ENCODE peak calls at places on chromosomes 12 and 14, in nine cellular contexts. One of them, this sample, is unnamed.

GRCh38 chr14:73887116-73887490 is 444 bp downstream of the ZNF410 start:
- DNase-seq in fibroblast of pulmonary artery: no peak
- DNase-seq in astrocyte of the cerebellum: no peak
- DNase-seq in Panc1: no peak
- DNase-seq in heart left ventricle: no peak
- DNase-seq in ovary: no peak
- DNase-seq in psoas muscle: no peak
- DNase-seq in lung: no peak
- DNase-seq in tibial artery: no peak
- DNase-seq in this sample: no peak

GRCh38 chr12:105204916-105205315 is 31.1 kb downstream of the APPL2 start:
- DNase-seq in fibroblast of pulmonary artery: peak; percentile 68
- DNase-seq in astrocyte of the cerebellum: peak; percentile 11
- DNase-seq in Panc1: no peak
- DNase-seq in heart left ventricle: no peak
- DNase-seq in ovary: no peak
- DNase-seq in psoas muscle: no peak
- DNase-seq in lung: no peak
- DNase-seq in tibial artery: no peak
- DNase-seq in this sample: peak; percentile 62

GRCh38 chr12:116675339-116676107 is 62.3 kb downstream of the SPRING1 start:
- DNase-seq in fibroblast of pulmonary artery: no peak
- DNase-seq in astrocyte of the cerebellum: no peak
- DNase-seq in Panc1: no peak
- DNase-seq in heart left ventricle: no peak
- DNase-seq in ovary: no peak
- DNase-seq in psoas muscle: no peak
- DNase-seq in lung: no peak
- DNase-seq in tibial artery: peak; percentile 23
- DNase-seq in this sample: no peak

GRCh38 chr12:57765003-57765697 is 1.7 kb downstream of the CYP27B1 start:
- DNase-seq in fibroblast of pulmonary artery: peak; percentile 30
- DNase-seq in astrocyte of the cerebellum: no peak
- DNase-seq in Panc1: no peak
- DNase-seq in heart left ventricle: no peak
- DNase-seq in ovary: no peak
- DNase-seq in psoas muscle: peak; percentile 63
- DNase-seq in lung: no peak
- DNase-seq in tibial artery: peak; percentile 67
- DNase-seq in this sample: peak; percentile 86

GRCh38 chr12:69873429-69873828 is 48.4 kb downstream of the MYRFL start:
- DNase-seq in fibroblast of pulmonary artery: peak; percentile 90
- DNase-seq in astrocyte of the cerebellum: no peak
- DNase-seq in Panc1: no peak
- DNase-seq in heart left ventricle: no peak
- DNase-seq in ovary: no peak
- DNase-seq in psoas muscle: no peak
- DNase-seq in lung: no peak
- DNase-seq in tibial artery: no peak
- DNase-seq in this sample: peak; percentile 76

GRCh38 chr12:124512667-124513296 is 54.6 kb downstream of the NCOR2 start:
- DNase-seq in fibroblast of pulmonary artery: peak; percentile 98
- DNase-seq in astrocyte of the cerebellum: peak; percentile 86
- DNase-seq in Panc1: no peak
- DNase-seq in heart left ventricle: peak; percentile 90
- DNase-seq in ovary: peak; percentile 84
- DNase-seq in psoas muscle: peak; percentile 91
- DNase-seq in lung: peak; percentile 93
- DNase-seq in tibial artery: peak; percentile 88
- DNase-seq in this sample: peak; percentile 95

GRCh38 chr14:57712101-57712500 is 153.8 kb downstream of the SLC35F4 start:
- DNase-seq in fibroblast of pulmonary artery: no peak
- DNase-seq in astrocyte of the cerebellum: no peak
- DNase-seq in Panc1: no peak
- DNase-seq in heart left ventricle: no peak
- DNase-seq in ovary: no peak
- DNase-seq in psoas muscle: no peak
- DNase-seq in lung: no peak
- DNase-seq in tibial artery: no peak
- DNase-seq in this sample: no peak

GRCh38 chr12:27245039-27245438 is 953 bp downstream of the STK38L start:
- DNase-seq in fibroblast of pulmonary artery: no peak
- DNase-seq in astrocyte of the cerebellum: no peak
- DNase-seq in Panc1: peak; percentile 8
- DNase-seq in heart left ventricle: no peak
- DNase-seq in ovary: no peak
- DNase-seq in psoas muscle: no peak
- DNase-seq in lung: no peak
- DNase-seq in tibial artery: no peak
- DNase-seq in this sample: no peak

GRCh38 chr12:67077617-67078016 is 191.5 kb upstream of the CAND1 start:
- DNase-seq in fibroblast of pulmonary artery: peak; percentile 8
- DNase-seq in astrocyte of the cerebellum: peak; percentile 69
- DNase-seq in Panc1: no peak
- DNase-seq in heart left ventricle: no peak
- DNase-seq in ovary: no peak
- DNase-seq in psoas muscle: no peak
- DNase-seq in lung: no peak
- DNase-seq in tibial artery: no peak
- DNase-seq in this sample: peak; percentile 84

GRCh38 chr12:121124402-121125109 is 8.1 kb upstream of the P2RX7 start:
- DNase-seq in fibroblast of pulmonary artery: peak; percentile 93
- DNase-seq in astrocyte of the cerebellum: peak; percentile 87
- DNase-seq in Panc1: peak; percentile 67
- DNase-seq in heart left ventricle: peak; percentile 35
- DNase-seq in ovary: no peak
- DNase-seq in psoas muscle: no peak
- DNase-seq in lung: no peak
- DNase-seq in tibial artery: no peak
- DNase-seq in this sample: peak; percentile 95

GRCh38 chr12:130031571-130032189 is 127.9 kb upstream of the TMEM132D start:
- DNase-seq in fibroblast of pulmonary artery: peak; percentile 17
- DNase-seq in astrocyte of the cerebellum: no peak
- DNase-seq in Panc1: peak; percentile 30
- DNase-seq in heart left ventricle: no peak
- DNase-seq in ovary: no peak
- DNase-seq in psoas muscle: no peak
- DNase-seq in lung: peak; percentile 43
- DNase-seq in tibial artery: no peak
- DNase-seq in this sample: peak; percentile 34

GRCh38 chr14:61512508-61512907 is 182.8 kb upstream of the HIF1A start:
- DNase-seq in fibroblast of pulmonary artery: peak; percentile 83
- DNase-seq in astrocyte of the cerebellum: peak; percentile 49
- DNase-seq in Panc1: no peak
- DNase-seq in heart left ventricle: no peak
- DNase-seq in ovary: no peak
- DNase-seq in psoas muscle: no peak
- DNase-seq in lung: no peak
- DNase-seq in tibial artery: no peak
- DNase-seq in this sample: peak; percentile 83

GRCh38 chr14:68226523-68226922 is 406.9 kb downstream of the RAD51B start:
- DNase-seq in fibroblast of pulmonary artery: no peak
- DNase-seq in astrocyte of the cerebellum: no peak
- DNase-seq in Panc1: no peak
- DNase-seq in heart left ventricle: no peak
- DNase-seq in ovary: no peak
- DNase-seq in psoas muscle: no peak
- DNase-seq in lung: no peak
- DNase-seq in tibial artery: no peak
- DNase-seq in this sample: no peak

GRCh38 chr14:79580908-79581307 is 630.4 kb downstream of the DIO2 start:
- DNase-seq in fibroblast of pulmonary artery: no peak
- DNase-seq in astrocyte of the cerebellum: no peak
- DNase-seq in Panc1: no peak
- DNase-seq in heart left ventricle: no peak
- DNase-seq in ovary: no peak
- DNase-seq in psoas muscle: no peak
- DNase-seq in lung: no peak
- DNase-seq in tibial artery: no peak
- DNase-seq in this sample: no peak

GRCh38 chr12:19739195-19739776 is 300.0 kb downstream of the AEBP2 start:
- DNase-seq in fibroblast of pulmonary artery: peak; percentile 90
- DNase-seq in astrocyte of the cerebellum: peak; percentile 78
- DNase-seq in Panc1: no peak
- DNase-seq in heart left ventricle: no peak
- DNase-seq in ovary: no peak
- DNase-seq in psoas muscle: no peak
- DNase-seq in lung: no peak
- DNase-seq in tibial artery: no peak
- DNase-seq in this sample: peak; percentile 64

GRCh38 chr14:95759952-95760351 is 46.0 kb upstream of the TCL1A start:
- DNase-seq in fibroblast of pulmonary artery: no peak
- DNase-seq in astrocyte of the cerebellum: no peak
- DNase-seq in Panc1: no peak
- DNase-seq in heart left ventricle: no peak
- DNase-seq in ovary: no peak
- DNase-seq in psoas muscle: no peak
- DNase-seq in lung: no peak
- DNase-seq in tibial artery: no peak
- DNase-seq in this sample: no peak

DNA sequence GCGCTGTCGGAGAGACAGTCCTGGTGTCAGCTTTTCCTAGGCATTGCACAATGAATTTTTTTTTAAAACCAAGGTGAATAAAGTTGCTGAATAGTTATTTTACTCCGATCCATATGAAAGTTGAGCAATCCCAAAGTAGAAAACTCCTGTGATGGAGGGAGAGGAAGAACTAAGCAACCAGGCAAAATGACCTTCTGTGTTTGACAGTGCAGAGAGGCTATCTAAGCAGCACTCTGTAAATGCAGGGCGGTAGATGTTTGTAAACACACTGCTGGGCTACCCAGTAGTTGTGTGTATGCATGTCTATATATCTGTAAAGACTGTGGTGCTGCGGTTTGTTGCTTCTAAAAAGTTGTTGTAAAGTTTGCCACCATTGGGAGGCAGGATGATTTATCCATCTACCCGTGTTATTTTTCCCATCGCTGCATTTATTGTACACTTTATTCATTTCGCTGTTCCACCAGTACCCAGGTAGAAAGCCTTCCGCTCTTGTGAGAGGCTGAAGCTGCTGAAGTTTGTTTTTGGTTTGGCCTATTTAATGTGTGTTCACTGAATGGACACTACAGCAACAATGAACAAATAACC is 1.3 kb downstream of the ETV6 start:
- DNase-seq in fibroblast of pulmonary artery: peak; percentile 45
- DNase-seq in astrocyte of the cerebellum: no peak
- DNase-seq in Panc1: no peak
- DNase-seq in heart left ventricle: no peak
- DNase-seq in ovary: no peak
- DNase-seq in psoas muscle: no peak
- DNase-seq in lung: no peak
- DNase-seq in tibial artery: no peak
- DNase-seq in this sample: peak; percentile 43
- TF ChIP-seq CTCF in fibroblast of pulmonary artery: peak; percentile 14
- TF ChIP-seq CTCF in astrocyte of the cerebellum: no peak
- TF ChIP-seq CTCF in Panc1: no peak
- TF ChIP-seq CTCF in heart left ventricle: no peak
- TF ChIP-seq CTCF in ovary: no peak
- TF ChIP-seq CTCF in psoas muscle: no peak
- TF ChIP-seq CTCF in lung: no peak
- TF ChIP-seq CTCF in tibial artery: no peak
- TF ChIP-seq CTCF in this sample: no peak

DNA sequence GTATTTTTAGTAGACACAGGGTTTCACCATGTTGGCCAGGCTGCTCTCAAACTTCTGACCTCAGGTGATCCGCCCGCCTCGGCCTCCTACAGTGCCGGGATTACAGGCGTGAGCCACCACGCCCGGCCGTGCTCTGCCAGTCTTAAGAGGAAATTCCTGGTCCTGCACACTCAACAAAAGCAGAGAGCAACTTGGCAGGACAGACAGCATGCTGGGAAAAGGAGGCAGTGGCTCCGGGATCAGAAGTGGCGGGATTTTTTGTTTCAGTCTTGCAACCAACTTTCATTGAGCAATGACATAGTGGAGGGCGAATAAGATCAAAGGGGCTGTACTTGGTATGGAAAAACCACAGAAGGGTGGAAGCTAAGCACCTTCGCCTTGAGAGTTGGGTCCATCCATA is 2.1 kb downstream of the CKAP4 start:
- DNase-seq in fibroblast of pulmonary artery: peak; percentile 82
- DNase-seq in astrocyte of the cerebellum: no peak
- DNase-seq in Panc1: no peak
- DNase-seq in heart left ventricle: peak; percentile 58
- DNase-seq in ovary: no peak
- DNase-seq in psoas muscle: peak; percentile 65
- DNase-seq in lung: peak; percentile 78
- DNase-seq in tibial artery: peak; percentile 86
- DNase-seq in this sample: peak; percentile 86
- H3K4me3 ChIP-seq in fibroblast of pulmonary artery: peak overlapping the region; percentile 85
- H3K4me3 ChIP-seq in astrocyte of the cerebellum: peak overlapping the region; percentile 85
- H3K4me3 ChIP-seq in Panc1: peak overlapping the region; percentile 74
- H3K4me3 ChIP-seq in heart left ventricle: peak overlapping the region; percentile 91
- H3K4me3 ChIP-seq in ovary: peak overlapping the region; percentile 73
- H3K4me3 ChIP-seq in psoas muscle: peak overlapping the region; percentile 74
- H3K4me3 ChIP-seq in lung: no peak overlapping the region
- H3K4me3 ChIP-seq in tibial artery: peak overlapping the region; percentile 94
- H3K4me3 ChIP-seq in this sample: peak overlapping the region; percentile 79

DNA sequence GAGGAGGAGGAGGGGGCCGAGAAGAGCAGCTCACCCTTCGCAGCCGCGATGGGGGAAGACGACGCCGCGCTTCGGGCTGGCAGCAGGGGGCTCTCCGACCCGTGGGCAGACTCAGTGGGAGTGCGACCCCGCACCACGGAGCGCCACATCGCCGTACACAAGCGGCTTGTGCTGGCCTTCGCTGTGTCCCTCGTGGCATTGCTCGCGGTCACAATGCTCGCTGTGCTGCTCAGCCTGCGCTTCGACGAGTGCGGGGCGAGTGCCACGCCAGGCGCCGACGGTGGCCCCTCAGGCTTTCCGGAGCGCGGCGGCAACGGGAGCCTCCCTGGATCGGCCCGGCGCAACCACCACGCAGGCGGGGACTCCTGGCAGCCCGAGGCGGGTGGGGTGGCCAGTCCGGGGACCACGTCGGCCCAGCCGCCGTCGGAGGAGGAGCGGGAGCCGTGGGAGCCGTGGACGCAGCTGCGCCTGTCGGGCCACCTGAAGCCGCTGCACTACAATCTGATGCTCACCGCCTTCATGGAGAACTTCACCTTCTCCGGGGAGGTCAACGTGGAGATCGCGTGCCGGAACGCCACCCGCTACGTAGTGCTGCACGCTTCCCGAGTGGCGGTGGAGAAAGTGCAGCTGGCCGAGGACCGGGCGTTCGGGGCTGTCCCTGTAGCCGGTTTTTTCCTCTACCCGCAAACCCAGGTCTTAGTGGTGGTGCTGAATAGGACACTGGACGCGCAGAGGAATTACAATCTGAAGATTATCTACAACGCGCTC is 745 bp downstream of the TRHDE start:
- DNase-seq in fibroblast of pulmonary artery: peak; percentile 4
- DNase-seq in astrocyte of the cerebellum: no peak
- DNase-seq in Panc1: no peak
- DNase-seq in heart left ventricle: no peak
- DNase-seq in ovary: peak; percentile 41
- DNase-seq in psoas muscle: peak; percentile 60
- DNase-seq in lung: no peak
- DNase-seq in tibial artery: peak; percentile 60
- DNase-seq in this sample: no peak
- TF ChIP-seq CTCF in fibroblast of pulmonary artery: no peak
- TF ChIP-seq CTCF in astrocyte of the cerebellum: peak; percentile 14
- TF ChIP-seq CTCF in Panc1: peak; percentile 27
- TF ChIP-seq CTCF in heart left ventricle: no peak
- TF ChIP-seq CTCF in ovary: no peak
- TF ChIP-seq CTCF in psoas muscle: no peak
- TF ChIP-seq CTCF in lung: no peak
- TF ChIP-seq CTCF in tibial artery: no peak
- TF ChIP-seq CTCF in this sample: no peak

GRCh38 chr12:33977887-33978286 is 44.4 kb upstream of the ALG10 start:
- DNase-seq in fibroblast of pulmonary artery: no peak
- DNase-seq in astrocyte of the cerebellum: no peak
- DNase-seq in Panc1: no peak
- DNase-seq in heart left ventricle: no peak
- DNase-seq in ovary: no peak
- DNase-seq in psoas muscle: no peak
- DNase-seq in lung: no peak
- DNase-seq in tibial artery: no peak
- DNase-seq in this sample: peak; percentile 70
- H3K4me3 ChIP-seq in fibroblast of pulmonary artery: no peak overlapping the region
- H3K4me3 ChIP-seq in astrocyte of the cerebellum: no peak overlapping the region
- H3K4me3 ChIP-seq in Panc1: no peak overlapping the region
- H3K4me3 ChIP-seq in heart left ventricle: no peak overlapping the region
- H3K4me3 ChIP-seq in ovary: no peak overlapping the region
- H3K4me3 ChIP-seq in psoas muscle: no peak overlapping the region
- H3K4me3 ChIP-seq in lung: no peak overlapping the region
- H3K4me3 ChIP-seq in tibial artery: no peak overlapping the region
- H3K4me3 ChIP-seq in this sample: no peak overlapping the region

This sample was measured in epithelial cell of esophagus.